ENCODE peak calls at places on chromosomes 2 and 18, in nine cellular contexts. One of them, this sample, is unnamed.

GRCh38 chr2:144603334-144603733 is 83.4 kb upstream of the ZEB2 start:
- DNase-seq in IMR-90: no peak
- DNase-seq in AG10803: no peak
- DNase-seq in bronchial epithelial cell: no peak
- DNase-seq in astrocyte of the cerebellum: no peak
- DNase-seq in NB4: no peak
- DNase-seq in uterus: no peak
- DNase-seq in AG04450: no peak
- DNase-seq in fibroblast of mammary gland: no peak
- DNase-seq in this sample: no peak

GRCh38 chr2:121253674-121254240 is 31.2 kb downstream of the TFCP2L1 start:
- DNase-seq in IMR-90: no peak
- DNase-seq in AG10803: no peak
- DNase-seq in bronchial epithelial cell: no peak
- DNase-seq in astrocyte of the cerebellum: no peak
- DNase-seq in NB4: no peak
- DNase-seq in uterus: no peak
- DNase-seq in AG04450: no peak
- DNase-seq in fibroblast of mammary gland: no peak
- DNase-seq in this sample: no peak

GRCh38 chr2:10629819-10630532 is 59.8 kb downstream of the NOL10 start:
- DNase-seq in IMR-90: no peak
- DNase-seq in AG10803: no peak
- DNase-seq in bronchial epithelial cell: no peak
- DNase-seq in astrocyte of the cerebellum: no peak
- DNase-seq in NB4: no peak
- DNase-seq in uterus: no peak
- DNase-seq in AG04450: no peak
- DNase-seq in fibroblast of mammary gland: no peak
- DNase-seq in this sample: no peak

GRCh38 chr2:65708129-65708528 is 275.7 kb upstream of the SPRED2 start:
- DNase-seq in IMR-90: peak; percentile 36
- DNase-seq in AG10803: peak; percentile 18
- DNase-seq in bronchial epithelial cell: no peak
- DNase-seq in astrocyte of the cerebellum: no peak
- DNase-seq in NB4: no peak
- DNase-seq in uterus: no peak
- DNase-seq in AG04450: no peak
- DNase-seq in fibroblast of mammary gland: no peak
- DNase-seq in this sample: no peak

GRCh38 chr2:192960945-192961344 is 766.2 kb upstream of the TMEFF2 start:
- DNase-seq in IMR-90: no peak
- DNase-seq in AG10803: no peak
- DNase-seq in bronchial epithelial cell: peak; percentile 84
- DNase-seq in astrocyte of the cerebellum: no peak
- DNase-seq in NB4: no peak
- DNase-seq in uterus: no peak
- DNase-seq in AG04450: no peak
- DNase-seq in fibroblast of mammary gland: peak; percentile 6
- DNase-seq in this sample: no peak

GRCh38 chr2:118202707-118203303 is 114.5 kb downstream of the INSIG2 start:
- DNase-seq in IMR-90: peak; percentile 36
- DNase-seq in AG10803: peak; percentile 47
- DNase-seq in bronchial epithelial cell: peak; percentile 41
- DNase-seq in astrocyte of the cerebellum: peak; percentile 18
- DNase-seq in NB4: peak; percentile 65
- DNase-seq in uterus: no peak
- DNase-seq in AG04450: no peak
- DNase-seq in fibroblast of mammary gland: peak; percentile 60
- DNase-seq in this sample: no peak

GRCh38 chr2:170493698-170494097 is 221.4 kb upstream of the SP5 start:
- DNase-seq in IMR-90: peak; percentile 10
- DNase-seq in AG10803: no peak
- DNase-seq in bronchial epithelial cell: peak; percentile 12
- DNase-seq in astrocyte of the cerebellum: no peak
- DNase-seq in NB4: no peak
- DNase-seq in uterus: no peak
- DNase-seq in AG04450: no peak
- DNase-seq in fibroblast of mammary gland: peak; percentile 17
- DNase-seq in this sample: no peak

GRCh38 chr2:240997141-240997855 is 1.1 kb upstream of the SNED1 start:
- DNase-seq in IMR-90: no peak
- DNase-seq in AG10803: peak; percentile 12
- DNase-seq in bronchial epithelial cell: no peak
- DNase-seq in astrocyte of the cerebellum: no peak
- DNase-seq in NB4: no peak
- DNase-seq in uterus: peak; percentile 61
- DNase-seq in AG04450: no peak
- DNase-seq in fibroblast of mammary gland: peak; percentile 63
- DNase-seq in this sample: no peak

GRCh38 chr2:57126410-57126809 is 920.2 kb upstream of the VRK2 start:
- DNase-seq in IMR-90: no peak
- DNase-seq in AG10803: no peak
- DNase-seq in bronchial epithelial cell: no peak
- DNase-seq in astrocyte of the cerebellum: no peak
- DNase-seq in NB4: no peak
- DNase-seq in uterus: no peak
- DNase-seq in AG04450: no peak
- DNase-seq in fibroblast of mammary gland: no peak
- DNase-seq in this sample: no peak

GRCh38 chr2:135997380-135997779 is 12.0 kb upstream of the DARS1 start:
- DNase-seq in IMR-90: no peak
- DNase-seq in AG10803: no peak
- DNase-seq in bronchial epithelial cell: no peak
- DNase-seq in astrocyte of the cerebellum: no peak
- DNase-seq in NB4: peak; percentile 47
- DNase-seq in uterus: no peak
- DNase-seq in AG04450: no peak
- DNase-seq in fibroblast of mammary gland: no peak
- DNase-seq in this sample: no peak

GRCh38 chr18:78957140-78957539 is 22.5 kb upstream of the SALL3 start:
- DNase-seq in IMR-90: no peak
- DNase-seq in AG10803: no peak
- DNase-seq in bronchial epithelial cell: no peak
- DNase-seq in astrocyte of the cerebellum: no peak
- DNase-seq in NB4: no peak
- DNase-seq in uterus: no peak
- DNase-seq in AG04450: no peak
- DNase-seq in fibroblast of mammary gland: no peak
- DNase-seq in this sample: no peak

GRCh38 chr18:59414254-59414653 is 55.2 kb upstream of the LMAN1 start:
- DNase-seq in IMR-90: no peak
- DNase-seq in AG10803: no peak
- DNase-seq in bronchial epithelial cell: no peak
- DNase-seq in astrocyte of the cerebellum: no peak
- DNase-seq in NB4: no peak
- DNase-seq in uterus: no peak
- DNase-seq in AG04450: no peak
- DNase-seq in fibroblast of mammary gland: no peak
- DNase-seq in this sample: no peak

GRCh38 chr2:217837001-217837491 is 165.7 kb downstream of the TNS1 start:
- DNase-seq in IMR-90: no peak
- DNase-seq in AG10803: peak; percentile 93
- DNase-seq in bronchial epithelial cell: no peak
- DNase-seq in astrocyte of the cerebellum: no peak
- DNase-seq in NB4: peak; percentile 21
- DNase-seq in uterus: peak; percentile 64
- DNase-seq in AG04450: no peak
- DNase-seq in fibroblast of mammary gland: peak; percentile 84
- DNase-seq in this sample: no peak

GRCh38 chr18:53753616-53754015 is 470.9 kb downstream of the MBD2 start:
- DNase-seq in IMR-90: no peak
- DNase-seq in AG10803: no peak
- DNase-seq in bronchial epithelial cell: no peak
- DNase-seq in astrocyte of the cerebellum: no peak
- DNase-seq in NB4: no peak
- DNase-seq in uterus: no peak
- DNase-seq in AG04450: no peak
- DNase-seq in fibroblast of mammary gland: no peak
- DNase-seq in this sample: no peak

GRCh38 chr2:219306047-219306446 is 3.2 kb downstream of the PTPRN start:
- DNase-seq in IMR-90: no peak
- DNase-seq in AG10803: no peak
- DNase-seq in bronchial epithelial cell: no peak
- DNase-seq in astrocyte of the cerebellum: no peak
- DNase-seq in NB4: no peak
- DNase-seq in uterus: no peak
- DNase-seq in AG04450: no peak
- DNase-seq in fibroblast of mammary gland: no peak
- DNase-seq in this sample: no peak

GRCh38 chr18:8711736-8712135 is 6.4 kb downstream of the MTCL1 start:
- DNase-seq in IMR-90: no peak
- DNase-seq in AG10803: no peak
- DNase-seq in bronchial epithelial cell: no peak
- DNase-seq in astrocyte of the cerebellum: no peak
- DNase-seq in NB4: no peak
- DNase-seq in uterus: no peak
- DNase-seq in AG04450: no peak
- DNase-seq in fibroblast of mammary gland: no peak
- DNase-seq in this sample: no peak

GRCh38 chr2:191376981-191377629 is 131.9 kb downstream of the MYO1B start:
- DNase-seq in IMR-90: peak; percentile 93
- DNase-seq in AG10803: peak; percentile 94
- DNase-seq in bronchial epithelial cell: peak; percentile 94
- DNase-seq in astrocyte of the cerebellum: peak; percentile 88
- DNase-seq in NB4: peak; percentile 90
- DNase-seq in uterus: peak; percentile 82
- DNase-seq in AG04450: peak; percentile 63
- DNase-seq in fibroblast of mammary gland: peak; percentile 93
- DNase-seq in this sample: peak; percentile 70

GRCh38 chr2:63851912-63852311 is 10.2 kb downstream of the UGP2 start:
- DNase-seq in IMR-90: no peak
- DNase-seq in AG10803: no peak
- DNase-seq in bronchial epithelial cell: no peak
- DNase-seq in astrocyte of the cerebellum: no peak
- DNase-seq in NB4: no peak
- DNase-seq in uterus: no peak
- DNase-seq in AG04450: no peak
- DNase-seq in fibroblast of mammary gland: no peak
- DNase-seq in this sample: no peak
- H3K4me3 ChIP-seq in IMR-90: no peak overlapping the region
- H3K4me3 ChIP-seq in AG10803: no peak overlapping the region
- H3K4me3 ChIP-seq in bronchial epithelial cell: no peak overlapping the region
- H3K4me3 ChIP-seq in astrocyte of the cerebellum: no peak overlapping the region
- H3K4me3 ChIP-seq in NB4: no peak overlapping the region
- H3K4me3 ChIP-seq in uterus: no peak overlapping the region
- H3K4me3 ChIP-seq in AG04450: no peak overlapping the region
- H3K4me3 ChIP-seq in fibroblast of mammary gland: no peak overlapping the region
- H3K4me3 ChIP-seq in this sample: no peak overlapping the region

GRCh38 chr2:173568054-173568453 is 213.4 kb downstream of the CDCA7 start:
- DNase-seq in IMR-90: no peak
- DNase-seq in AG10803: peak; percentile 13
- DNase-seq in bronchial epithelial cell: peak; percentile 4
- DNase-seq in astrocyte of the cerebellum: no peak
- DNase-seq in NB4: peak; percentile 63
- DNase-seq in uterus: no peak
- DNase-seq in AG04450: no peak
- DNase-seq in fibroblast of mammary gland: peak; percentile 29
- DNase-seq in this sample: no peak
- TF ChIP-seq CTCF in IMR-90: peak; percentile 10
- TF ChIP-seq CTCF in AG10803: peak; percentile 43
- TF ChIP-seq CTCF in bronchial epithelial cell: peak; percentile 23
- TF ChIP-seq CTCF in astrocyte of the cerebellum: peak; percentile 23
- TF ChIP-seq CTCF in NB4: peak; percentile 40
- TF ChIP-seq CTCF in uterus: no peak
- TF ChIP-seq CTCF in AG04450: peak; percentile 19
- TF ChIP-seq CTCF in fibroblast of mammary gland: peak; percentile 35
- TF ChIP-seq CTCF in this sample: peak; percentile 31

GRCh38 chr2:197496695-197497094 is 2.9 kb downstream of the HSPD1 start:
- DNase-seq in IMR-90: no peak
- DNase-seq in AG10803: no peak
- DNase-seq in bronchial epithelial cell: no peak
- DNase-seq in astrocyte of the cerebellum: no peak
- DNase-seq in NB4: no peak
- DNase-seq in uterus: no peak
- DNase-seq in AG04450: no peak
- DNase-seq in fibroblast of mammary gland: no peak
- DNase-seq in this sample: no peak
- H3K4me3 ChIP-seq in IMR-90: no peak overlapping the region
- H3K4me3 ChIP-seq in AG10803: no peak overlapping the region
- H3K4me3 ChIP-seq in bronchial epithelial cell: no peak overlapping the region
- H3K4me3 ChIP-seq in astrocyte of the cerebellum: no peak overlapping the region
- H3K4me3 ChIP-seq in NB4: peak overlapping the region; percentile 76
- H3K4me3 ChIP-seq in uterus: no peak overlapping the region
- H3K4me3 ChIP-seq in AG04450: no peak overlapping the region
- H3K4me3 ChIP-seq in fibroblast of mammary gland: no peak overlapping the region
- H3K4me3 ChIP-seq in this sample: no peak overlapping the region

GRCh38 chr2:215832791-215833190 is 180.6 kb downstream of the MREG start:
- DNase-seq in IMR-90: no peak
- DNase-seq in AG10803: peak; percentile 57
- DNase-seq in bronchial epithelial cell: no peak
- DNase-seq in astrocyte of the cerebellum: no peak
- DNase-seq in NB4: no peak
- DNase-seq in uterus: no peak
- DNase-seq in AG04450: no peak
- DNase-seq in fibroblast of mammary gland: peak; percentile 37
- DNase-seq in this sample: no peak

GRCh38 chr2:215835641-215836040 is 177.7 kb downstream of the MREG start:
- DNase-seq in IMR-90: no peak
- DNase-seq in AG10803: no peak
- DNase-seq in bronchial epithelial cell: no peak
- DNase-seq in astrocyte of the cerebellum: no peak
- DNase-seq in NB4: no peak
- DNase-seq in uterus: no peak
- DNase-seq in AG04450: no peak
- DNase-seq in fibroblast of mammary gland: no peak
- DNase-seq in this sample: no peak

GRCh38 chr2:215831296-215831913 is 181.9 kb downstream of the MREG start:
- DNase-seq in IMR-90: peak; percentile 78
- DNase-seq in AG10803: no peak
- DNase-seq in bronchial epithelial cell: no peak
- DNase-seq in astrocyte of the cerebellum: no peak
- DNase-seq in NB4: no peak
- DNase-seq in uterus: no peak
- DNase-seq in AG04450: no peak
- DNase-seq in fibroblast of mammary gland: peak; percentile 49
- DNase-seq in this sample: no peak

GRCh38 chr2:215836881-215837280 is 176.5 kb downstream of the MREG start:
- DNase-seq in IMR-90: no peak
- DNase-seq in AG10803: no peak
- DNase-seq in bronchial epithelial cell: no peak
- DNase-seq in astrocyte of the cerebellum: no peak
- DNase-seq in NB4: no peak
- DNase-seq in uterus: no peak
- DNase-seq in AG04450: no peak
- DNase-seq in fibroblast of mammary gland: no peak
- DNase-seq in this sample: no peak

DNA sequence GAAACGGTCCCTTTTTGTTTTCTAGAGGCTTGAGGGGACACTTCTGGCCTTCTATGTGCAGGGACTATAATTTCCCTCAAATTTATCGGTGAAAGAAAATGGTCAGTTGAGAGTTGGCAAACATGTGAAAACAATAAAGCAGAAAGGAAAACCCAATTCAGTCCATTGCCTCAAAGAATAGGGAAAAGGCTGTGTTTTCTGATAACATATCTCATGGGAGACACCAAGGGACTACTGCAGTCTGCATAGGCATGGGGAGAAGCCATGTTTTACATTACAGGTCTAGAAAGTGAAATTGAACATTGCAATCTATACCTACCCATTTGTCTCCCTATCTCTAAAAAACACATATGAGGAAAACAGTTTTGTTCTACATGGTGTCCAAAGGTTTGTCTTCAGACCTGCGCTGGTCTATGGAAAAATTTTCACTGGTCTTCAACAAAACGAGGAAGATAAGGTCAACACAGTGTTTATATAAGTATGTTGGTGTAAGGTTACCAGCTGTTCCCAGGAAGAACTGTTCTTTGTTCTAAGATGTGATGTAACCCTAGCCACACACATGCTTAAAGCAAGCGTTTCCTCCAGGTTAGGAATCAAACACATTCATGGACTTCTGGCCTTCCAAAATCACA is 179.7 kb downstream of the MREG start:
- DNase-seq in IMR-90: peak; percentile 87
- DNase-seq in AG10803: no peak
- DNase-seq in bronchial epithelial cell: peak; percentile 74
- DNase-seq in astrocyte of the cerebellum: peak; percentile 53
- DNase-seq in NB4: peak; percentile 20
- DNase-seq in uterus: no peak
- DNase-seq in AG04450: peak; percentile 51
- DNase-seq in fibroblast of mammary gland: peak; percentile 72
- DNase-seq in this sample: no peak
- TF ChIP-seq CTCF in IMR-90: no peak
- TF ChIP-seq CTCF in AG10803: no peak
- TF ChIP-seq CTCF in bronchial epithelial cell: no peak
- TF ChIP-seq CTCF in astrocyte of the cerebellum: no peak
- TF ChIP-seq CTCF in NB4: no peak
- TF ChIP-seq CTCF in uterus: no peak
- TF ChIP-seq CTCF in AG04450: no peak
- TF ChIP-seq CTCF in fibroblast of mammary gland: no peak
- TF ChIP-seq CTCF in this sample: no peak